ENCODE peak calls at places on chromosome 10, in ten cellular contexts. F is effector memory CD8-positive, alpha-beta T cell; B is NCI-H1105 treated with DMSO at 0.1 percent for 48 hours; I is stimulated activated naive CD4-positive, alpha-beta T cell; P is heart right ventricle; J is activated CD8-positive, alpha-beta memory T cell treated with anti-CD3 and anti-CD28 coated beads for 24 hours; Y is fibroblast of lung; Z is renal cortical epithelial cell; E is CD8-positive, alpha-beta memory T cell; T is H54. G is an unnamed sample.
A peak's percentile ranks its signal among the peaks of the same experiment; 100 is the strongest.

GRCh38 chr10:59807629-59808620 is 54.7 kb upstream of the MRLN start:
- DNase-seq in P (peak; percentile 66), Z (no peak), B (no peak), J (no peak), Y (no peak), E (no peak), F (no peak), I (no peak), T (no peak), G (no peak)

GRCh38 chr10:71234017-71234894 is 21.9 kb downstream of the UNC5B start:
- DNase-seq in Y (no peak), P (no peak), Z (no peak), I (no peak), E (no peak), J (no peak), B (no peak), T (no peak), F (no peak), G (no peak)

GRCh38 chr10:61744469-61744868 is 81.7 kb downstream of the CABCOCO1 start:
- DNase-seq in Z (no peak), T (no peak), E (no peak), F (no peak), P (no peak), J (no peak), B (no peak), I (no peak), Y (no peak), G (no peak)

GRCh38 chr10:116080553-116080952 is 192.5 kb downstream of the GFRA1 start:
- DNase-seq in P (no peak), F (no peak), J (no peak), I (no peak), Z (peak; percentile 93), E (no peak), Y (peak; percentile 12), B (no peak), T (peak; percentile 51), G (no peak)

GRCh38 chr10:122234416-122234815 is 36.7 kb upstream of the BTBD16 start:
- DNase-seq in Z (no peak), T (no peak), B (peak; percentile 22), Y (peak; percentile 13), F (no peak), J (no peak), I (no peak), P (no peak), E (no peak), G (no peak)

GRCh38 chr10:101749033-101749432 is 26.9 kb downstream of the FGF8 start:
- DNase-seq in I (no peak), T (no peak), E (no peak), J (no peak), B (no peak), F (no peak), Y (no peak), Z (no peak), P (no peak), G (no peak)

GRCh38 chr10:15472008-15472407 is 100.9 kb upstream of the FAM171A1 start:
- DNase-seq in F (no peak), Y (no peak), P (no peak), E (no peak), T (no peak), I (no peak), J (no peak), B (no peak), Z (no peak), G (no peak)

GRCh38 chr10:99569253-99569939 is 36.7 kb downstream of the NKX2-3 start:
- DNase-seq in P (no peak), Y (no peak), F (no peak), Z (no peak), B (no peak), J (no peak), I (no peak), E (no peak), T (no peak), G (no peak)

GRCh38 chr10:57300718-57301117 is 939.7 kb upstream of the ZWINT start:
- DNase-seq in P (no peak), E (no peak), Y (no peak), I (no peak), B (no peak), T (no peak), Z (no peak), F (no peak), J (no peak), G (no peak)

GRCh38 chr10:8133146-8133545 is 78.7 kb downstream of the GATA3 start:
- DNase-seq in J (no peak), P (no peak), F (no peak), I (no peak), Y (no peak), E (no peak), Z (no peak), T (no peak), B (no peak), G (no peak)

GRCh38 chr10:77461636-77462296 is 175.8 kb downstream of the KCNMA1 start:
- DNase-seq in P (no peak), F (no peak), Y (no peak), I (no peak), B (no peak), J (no peak), E (no peak), Z (no peak), T (no peak), G (no peak)

GRCh38 chr10:114963908-114964307 is 25.9 kb downstream of the TRUB1 start:
- DNase-seq in J (no peak), F (no peak), Y (no peak), Z (no peak), P (no peak), T (no peak), B (no peak), I (no peak), E (no peak), G (no peak)

GRCh38 chr10:121914661-121915060 is 13.2 kb downstream of the ATE1 start:
- DNase-seq in B (no peak), Z (no peak), Y (no peak), F (no peak), E (no peak), J (no peak), T (no peak), P (no peak), I (no peak), G (no peak)

GRCh38 chr10:94320285-94320914 is 42.3 kb downstream of the NOC3L start:
- DNase-seq in P (peak; percentile 69), B (peak; percentile 28), Y (peak; percentile 69), Z (peak; percentile 44), E (peak; percentile 35), I (peak; percentile 39), T (peak; percentile 27), J (peak; percentile 81), F (peak; percentile 44), G (no peak)

GRCh38 chr10:69389827-69390490 is 26.8 kb downstream of the TACR2 start:
- DNase-seq in T (peak; percentile 91), J (no peak), Y (peak; percentile 45), F (no peak), I (no peak), P (peak; percentile 46), Z (peak; percentile 38), B (no peak), E (no peak), G (no peak)

GRCh38 chr10:103498936-103499638 is 5.6 kb downstream of the NEURL1 start:
- DNase-seq in I (no peak), Z (no peak), T (no peak), E (no peak), F (no peak), J (no peak), P (no peak), Y (no peak), B (no peak), G (no peak)

GRCh38 chr10:79453392-79453791 is 8.0 kb upstream of the ZCCHC24 start:
- DNase-seq in Z (no peak), T (no peak), P (no peak), B (no peak), I (no peak), Y (no peak), J (no peak), E (no peak), F (no peak), G (no peak)

GRCh38 chr10:101219137-101219945 is 9.9 kb downstream of the LBX1 start:
- DNase-seq in J (no peak), I (no peak), E (no peak), P (no peak), Y (no peak), F (no peak), Z (no peak), B (no peak), T (no peak), G (no peak)